ENCODE peak calls at places on chromosomes 3 and 15, in seven cellular contexts. One of them, this sample, is unnamed.

GRCh38 chr3:107421170-107421792 is 44.0 kb downstream of the CCDC54 start:
- DNase-seq in heart left ventricle: peak
- DNase-seq in Ammon's horn: peak
- DNase-seq in stimulated activated CD4-positive, alpha-beta T cell treated with anti-CD3 and anti-CD28 coated beads, Interleukin-12 subunit alpha, Interleukin-12 subunit beta, amount 100 ng/mL, for 4 hours: no peak
- DNase-seq in hippocampal formation: peak
- DNase-seq in nephron progenitor cell: peak
- DNase-seq in mesenteric fat pad: no peak
- DNase-seq in this sample: peak

GRCh38 chr3:50562866-50563265 is 4.7 kb downstream of the C3orf18 start:
- DNase-seq in hippocampal formation: no peak
- DNase-seq in stimulated activated CD4-positive, alpha-beta T cell treated with anti-CD3 and anti-CD28 coated beads, Interleukin-12 subunit alpha, Interleukin-12 subunit beta, amount 100 ng/mL, for 4 hours: no peak
- DNase-seq in heart left ventricle: no peak
- DNase-seq in mesenteric fat pad: no peak
- DNase-seq in Ammon's horn: no peak
- DNase-seq in nephron progenitor cell: no peak
- DNase-seq in this sample: no peak

GRCh38 chr3:120147072-120147871 is 53.0 kb upstream of the GSK3B start:
- DNase-seq in heart left ventricle: no peak
- DNase-seq in hippocampal formation: no peak
- DNase-seq in Ammon's horn: no peak
- DNase-seq in stimulated activated CD4-positive, alpha-beta T cell treated with anti-CD3 and anti-CD28 coated beads, Interleukin-12 subunit alpha, Interleukin-12 subunit beta, amount 100 ng/mL, for 4 hours: peak
- DNase-seq in mesenteric fat pad: no peak
- DNase-seq in nephron progenitor cell: no peak
- DNase-seq in this sample: peak

GRCh38 chr15:66720206-66721010 is 18.4 kb downstream of the SMAD6 start:
- DNase-seq in mesenteric fat pad: no peak
- DNase-seq in hippocampal formation: no peak
- DNase-seq in Ammon's horn: no peak
- DNase-seq in nephron progenitor cell: no peak
- DNase-seq in heart left ventricle: no peak
- DNase-seq in stimulated activated CD4-positive, alpha-beta T cell treated with anti-CD3 and anti-CD28 coated beads, Interleukin-12 subunit alpha, Interleukin-12 subunit beta, amount 100 ng/mL, for 4 hours: no peak
- DNase-seq in this sample: no peak

GRCh38 chr3:31754575-31755278 is 222.0 kb downstream of the STT3B start:
- DNase-seq in stimulated activated CD4-positive, alpha-beta T cell treated with anti-CD3 and anti-CD28 coated beads, Interleukin-12 subunit alpha, Interleukin-12 subunit beta, amount 100 ng/mL, for 4 hours: no peak
- DNase-seq in Ammon's horn: no peak
- DNase-seq in heart left ventricle: no peak
- DNase-seq in nephron progenitor cell: no peak
- DNase-seq in mesenteric fat pad: no peak
- DNase-seq in hippocampal formation: no peak
- DNase-seq in this sample: no peak

GRCh38 chr3:14562441-14562840 is 22.3 kb upstream of the GRIP2 start:
- DNase-seq in nephron progenitor cell: no peak
- DNase-seq in Ammon's horn: no peak
- DNase-seq in heart left ventricle: no peak
- DNase-seq in hippocampal formation: no peak
- DNase-seq in stimulated activated CD4-positive, alpha-beta T cell treated with anti-CD3 and anti-CD28 coated beads, Interleukin-12 subunit alpha, Interleukin-12 subunit beta, amount 100 ng/mL, for 4 hours: no peak
- DNase-seq in mesenteric fat pad: no peak
- DNase-seq in this sample: no peak

GRCh38 chr3:158571969-158572765 is 1.2 kb downstream of the MLF1 start:
- DNase-seq in hippocampal formation: no peak
- DNase-seq in heart left ventricle: no peak
- DNase-seq in stimulated activated CD4-positive, alpha-beta T cell treated with anti-CD3 and anti-CD28 coated beads, Interleukin-12 subunit alpha, Interleukin-12 subunit beta, amount 100 ng/mL, for 4 hours: no peak
- DNase-seq in Ammon's horn: no peak
- DNase-seq in mesenteric fat pad: no peak
- DNase-seq in nephron progenitor cell: no peak
- DNase-seq in this sample: no peak

GRCh38 chr3:8103954-8104353 is 397.7 kb upstream of the LMCD1 start:
- DNase-seq in heart left ventricle: no peak
- DNase-seq in Ammon's horn: no peak
- DNase-seq in stimulated activated CD4-positive, alpha-beta T cell treated with anti-CD3 and anti-CD28 coated beads, Interleukin-12 subunit alpha, Interleukin-12 subunit beta, amount 100 ng/mL, for 4 hours: no peak
- DNase-seq in nephron progenitor cell: no peak
- DNase-seq in hippocampal formation: no peak
- DNase-seq in mesenteric fat pad: no peak
- DNase-seq in this sample: no peak

GRCh38 chr3:190192087-190192486 is 71.4 kb upstream of the P3H2 start:
- DNase-seq in mesenteric fat pad: no peak
- DNase-seq in nephron progenitor cell: no peak
- DNase-seq in Ammon's horn: no peak
- DNase-seq in heart left ventricle: no peak
- DNase-seq in hippocampal formation: no peak
- DNase-seq in stimulated activated CD4-positive, alpha-beta T cell treated with anti-CD3 and anti-CD28 coated beads, Interleukin-12 subunit alpha, Interleukin-12 subunit beta, amount 100 ng/mL, for 4 hours: no peak
- DNase-seq in this sample: no peak

GRCh38 chr3:54827056-54827687 is 100.7 kb downstream of the LRTM1 start:
- DNase-seq in hippocampal formation: no peak
- DNase-seq in nephron progenitor cell: no peak
- DNase-seq in mesenteric fat pad: no peak
- DNase-seq in stimulated activated CD4-positive, alpha-beta T cell treated with anti-CD3 and anti-CD28 coated beads, Interleukin-12 subunit alpha, Interleukin-12 subunit beta, amount 100 ng/mL, for 4 hours: no peak
- DNase-seq in heart left ventricle: no peak
- DNase-seq in Ammon's horn: peak
- DNase-seq in this sample: no peak

GRCh38 chr3:196111939-196112386 is 30.1 kb upstream of the TFRC start:
- DNase-seq in heart left ventricle: no peak
- DNase-seq in stimulated activated CD4-positive, alpha-beta T cell treated with anti-CD3 and anti-CD28 coated beads, Interleukin-12 subunit alpha, Interleukin-12 subunit beta, amount 100 ng/mL, for 4 hours: no peak
- DNase-seq in mesenteric fat pad: no peak
- DNase-seq in hippocampal formation: no peak
- DNase-seq in Ammon's horn: no peak
- DNase-seq in nephron progenitor cell: no peak
- DNase-seq in this sample: no peak